ENCODE peak calls at places on chromosomes 5 and 9, in nine cellular contexts. One of them, this sample, is unnamed.

GRCh38 chr9:134221273-134222017 is 57.1 kb upstream of the RNU6ATAC start:
- DNase-seq in K562: no peak
- DNase-seq in SK-N-SH: peak; percentile 12
- DNase-seq in OCI-LY7: peak; percentile 87
- DNase-seq in GM23248: no peak
- DNase-seq in mammary epithelial cell: no peak
- DNase-seq in neural progenitor cell: no peak
- DNase-seq in trophoblast cell: no peak
- DNase-seq in fibroblast of lung: no peak
- DNase-seq in this sample: peak; percentile 9

GRCh38 chr5:1152771-1153282 is 41.0 kb upstream of the SLC12A7 start:
- DNase-seq in fibroblast of lung: no peak
- DNase-seq in trophoblast cell: no peak
- DNase-seq in mammary epithelial cell: no peak
- DNase-seq in K562: no peak
- DNase-seq in neural progenitor cell: peak; percentile 38
- DNase-seq in OCI-LY7: no peak
- DNase-seq in GM23248: no peak
- DNase-seq in SK-N-SH: no peak
- DNase-seq in this sample: no peak

GRCh38 chr9:99300603-99301002 is 78.5 kb downstream of the SEC61B start:
- DNase-seq in GM23248: no peak
- DNase-seq in neural progenitor cell: no peak
- DNase-seq in SK-N-SH: no peak
- DNase-seq in K562: no peak
- DNase-seq in fibroblast of lung: no peak
- DNase-seq in OCI-LY7: no peak
- DNase-seq in trophoblast cell: no peak
- DNase-seq in mammary epithelial cell: no peak
- DNase-seq in this sample: peak; percentile 34

GRCh38 chr5:1733369-1733768 is 66.3 kb downstream of the MRPL36 start:
- DNase-seq in fibroblast of lung: no peak
- DNase-seq in neural progenitor cell: no peak
- DNase-seq in mammary epithelial cell: no peak
- DNase-seq in GM23248: no peak
- DNase-seq in SK-N-SH: peak; percentile 11
- DNase-seq in OCI-LY7: no peak
- DNase-seq in K562: no peak
- DNase-seq in trophoblast cell: no peak
- DNase-seq in this sample: peak; percentile 76

GRCh38 chr5:107199756-107200155 is 471.0 kb downstream of the EFNA5 start:
- DNase-seq in mammary epithelial cell: no peak
- DNase-seq in trophoblast cell: no peak
- DNase-seq in SK-N-SH: no peak
- DNase-seq in fibroblast of lung: no peak
- DNase-seq in OCI-LY7: no peak
- DNase-seq in GM23248: no peak
- DNase-seq in K562: no peak
- DNase-seq in neural progenitor cell: no peak
- DNase-seq in this sample: no peak

GRCh38 chr9:112166176-112167140 is 8.6 kb downstream of the SUSD1 start:
- DNase-seq in trophoblast cell: peak; percentile 73
- DNase-seq in mammary epithelial cell: peak; percentile 98
- DNase-seq in OCI-LY7: no peak
- DNase-seq in neural progenitor cell: peak; percentile 24
- DNase-seq in K562: peak; percentile 60
- DNase-seq in fibroblast of lung: peak; percentile 57
- DNase-seq in GM23248: peak; percentile 51
- DNase-seq in SK-N-SH: no peak
- DNase-seq in this sample: no peak

GRCh38 chr5:151679421-151680155 is 7.1 kb downstream of the SPARC start:
- DNase-seq in mammary epithelial cell: no peak
- DNase-seq in neural progenitor cell: no peak
- DNase-seq in K562: no peak
- DNase-seq in trophoblast cell: no peak
- DNase-seq in SK-N-SH: no peak
- DNase-seq in GM23248: peak; percentile 75
- DNase-seq in OCI-LY7: no peak
- DNase-seq in fibroblast of lung: peak; percentile 32
- DNase-seq in this sample: no peak

GRCh38 chr9:104776787-104777186 is 12.9 kb downstream of the NIPSNAP3B start:
- DNase-seq in fibroblast of lung: peak; percentile 56
- DNase-seq in GM23248: peak; percentile 60
- DNase-seq in SK-N-SH: no peak
- DNase-seq in OCI-LY7: no peak
- DNase-seq in trophoblast cell: peak; percentile 34
- DNase-seq in mammary epithelial cell: no peak
- DNase-seq in K562: no peak
- DNase-seq in neural progenitor cell: no peak
- DNase-seq in this sample: peak; percentile 18

GRCh38 chr5:115963566-115963965 is 1.3 kb downstream of the LVRN start:
- DNase-seq in fibroblast of lung: no peak
- DNase-seq in SK-N-SH: peak; percentile 12
- DNase-seq in K562: no peak
- DNase-seq in OCI-LY7: no peak
- DNase-seq in GM23248: no peak
- DNase-seq in mammary epithelial cell: no peak
- DNase-seq in neural progenitor cell: peak; percentile 33
- DNase-seq in trophoblast cell: peak; percentile 60
- DNase-seq in this sample: no peak

GRCh38 chr5:115962565-115963402 is 509 bp downstream of the LVRN start:
- DNase-seq in trophoblast cell: peak; percentile 70
- DNase-seq in SK-N-SH: peak; percentile 72
- DNase-seq in neural progenitor cell: peak; percentile 53
- DNase-seq in mammary epithelial cell: no peak
- DNase-seq in OCI-LY7: no peak
- DNase-seq in GM23248: peak; percentile 72
- DNase-seq in K562: no peak
- DNase-seq in fibroblast of lung: peak; percentile 33
- DNase-seq in this sample: peak; percentile 71

GRCh38 chr5:115968770-115969169 is 6.5 kb downstream of the LVRN start:
- DNase-seq in trophoblast cell: no peak
- DNase-seq in GM23248: no peak
- DNase-seq in fibroblast of lung: no peak
- DNase-seq in OCI-LY7: no peak
- DNase-seq in mammary epithelial cell: no peak
- DNase-seq in SK-N-SH: no peak
- DNase-seq in K562: no peak
- DNase-seq in neural progenitor cell: no peak
- DNase-seq in this sample: no peak
- H2AFZ ChIP-seq in trophoblast cell: no peak overlapping the region
- H2AFZ ChIP-seq in GM23248: no peak overlapping the region
- H2AFZ ChIP-seq in fibroblast of lung: no peak overlapping the region
- H2AFZ ChIP-seq in OCI-LY7: no peak overlapping the region
- H2AFZ ChIP-seq in mammary epithelial cell: no peak overlapping the region
- H2AFZ ChIP-seq in SK-N-SH: no peak overlapping the region
- H2AFZ ChIP-seq in K562: no peak overlapping the region
- H2AFZ ChIP-seq in neural progenitor cell: peak overlapping the region; percentile 80
- H2AFZ ChIP-seq in this sample: no peak overlapping the region

GRCh38 chr5:127011961-127012644 is 18.3 kb downstream of the MARCHF3 start:
- DNase-seq in GM23248: no peak
- DNase-seq in K562: no peak
- DNase-seq in fibroblast of lung: peak; percentile 44
- DNase-seq in mammary epithelial cell: no peak
- DNase-seq in OCI-LY7: no peak
- DNase-seq in neural progenitor cell: no peak
- DNase-seq in SK-N-SH: no peak
- DNase-seq in trophoblast cell: no peak
- DNase-seq in this sample: no peak
- H3K79me2 ChIP-seq in GM23248: no peaks in the 10 kb centered on the region
- H3K79me2 ChIP-seq in K562: peaks cover 91% of the 10 kb centered on the region
- H3K79me2 ChIP-seq in fibroblast of lung: peaks cover 4% of the 10 kb centered on the region
- H3K79me2 ChIP-seq in mammary epithelial cell: no peaks in the 10 kb centered on the region
- H3K79me2 ChIP-seq in OCI-LY7: peaks cover 3% of the 10 kb centered on the region
- H3K79me2 ChIP-seq in neural progenitor cell: no peaks in the 10 kb centered on the region
- H3K79me2 ChIP-seq in SK-N-SH: peaks cover 75% of the 10 kb centered on the region
- H3K79me2 ChIP-seq in trophoblast cell: no peaks in the 10 kb centered on the region
- H3K79me2 ChIP-seq in this sample: peaks cover 12% of the 10 kb centered on the region

DNA sequence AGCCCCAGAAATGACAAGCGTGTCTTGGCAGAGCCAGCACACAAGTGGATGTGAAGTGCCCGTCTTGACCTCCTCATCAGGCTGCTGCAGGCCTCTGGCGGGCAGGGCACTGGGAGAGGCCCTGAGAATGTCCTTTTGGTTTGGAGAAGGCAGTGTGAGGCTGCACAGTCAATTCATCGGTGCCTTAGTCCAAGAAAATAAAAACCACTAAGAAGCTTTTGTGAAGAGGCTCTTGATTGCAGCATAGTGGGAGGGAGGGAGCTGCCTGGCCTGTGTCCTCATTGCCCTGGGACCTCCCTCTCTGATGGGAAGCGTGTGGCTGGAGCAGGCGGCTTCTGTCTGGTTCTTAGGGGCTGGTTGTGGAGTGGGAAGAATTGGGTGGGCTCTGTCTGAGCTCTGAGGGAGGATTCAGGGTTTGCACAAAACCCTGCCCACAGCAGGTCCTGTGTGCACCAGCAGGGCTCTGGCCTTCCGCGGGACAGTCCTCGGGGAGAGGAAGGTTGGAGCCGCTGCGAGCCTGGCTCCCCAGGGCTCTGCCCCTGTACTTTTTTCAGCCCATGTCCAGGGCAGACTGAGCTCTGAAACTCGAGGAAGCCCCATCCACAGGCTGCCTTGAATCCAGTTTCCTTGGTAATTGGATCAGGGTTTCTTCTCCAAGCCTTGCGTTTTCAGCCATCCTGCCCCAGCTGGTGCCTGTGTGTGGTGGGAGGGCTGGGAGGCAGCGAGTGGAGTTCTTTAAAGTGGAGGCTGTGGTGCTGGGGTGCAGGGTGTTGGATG is 1.1 kb downstream of the HRCT1 start:
- DNase-seq in OCI-LY7: no peak
- DNase-seq in GM23248: peak; percentile 90
- DNase-seq in fibroblast of lung: peak; percentile 88
- DNase-seq in trophoblast cell: peak; percentile 31
- DNase-seq in mammary epithelial cell: peak; percentile 61
- DNase-seq in neural progenitor cell: peak; percentile 47
- DNase-seq in SK-N-SH: no peak
- DNase-seq in K562: no peak
- DNase-seq in this sample: peak; percentile 91
- H2AFZ ChIP-seq in OCI-LY7: no peak overlapping the region
- H2AFZ ChIP-seq in GM23248: peak overlapping the region; percentile 83
- H2AFZ ChIP-seq in fibroblast of lung: peak overlapping the region; percentile 4
- H2AFZ ChIP-seq in trophoblast cell: no peak overlapping the region
- H2AFZ ChIP-seq in mammary epithelial cell: peak overlapping the region; percentile 83
- H2AFZ ChIP-seq in neural progenitor cell: peak overlapping the region; percentile 92
- H2AFZ ChIP-seq in SK-N-SH: peak overlapping the region; percentile 6
- H2AFZ ChIP-seq in K562: no peak overlapping the region
- H2AFZ ChIP-seq in this sample: peak overlapping the region; percentile 38

GRCh38 chr5:28917631-28918030 is 1879.2 kb upstream of the CDH9 start:
- DNase-seq in fibroblast of lung: no peak
- DNase-seq in neural progenitor cell: no peak
- DNase-seq in K562: no peak
- DNase-seq in trophoblast cell: no peak
- DNase-seq in mammary epithelial cell: no peak
- DNase-seq in OCI-LY7: no peak
- DNase-seq in GM23248: no peak
- DNase-seq in SK-N-SH: no peak
- DNase-seq in this sample: no peak

GRCh38 chr5:28914302-28914701 is 1875.9 kb upstream of the CDH9 start:
- DNase-seq in GM23248: no peak
- DNase-seq in neural progenitor cell: no peak
- DNase-seq in OCI-LY7: no peak
- DNase-seq in fibroblast of lung: no peak
- DNase-seq in mammary epithelial cell: no peak
- DNase-seq in K562: no peak
- DNase-seq in SK-N-SH: no peak
- DNase-seq in trophoblast cell: no peak
- DNase-seq in this sample: no peak
- H3K79me2 ChIP-seq in GM23248: no peaks in the 10 kb centered on the region
- H3K79me2 ChIP-seq in neural progenitor cell: no peaks in the 10 kb centered on the region
- H3K79me2 ChIP-seq in OCI-LY7: no peaks in the 10 kb centered on the region
- H3K79me2 ChIP-seq in fibroblast of lung: no peaks in the 10 kb centered on the region
- H3K79me2 ChIP-seq in mammary epithelial cell: no peaks in the 10 kb centered on the region
- H3K79me2 ChIP-seq in K562: no peaks in the 10 kb centered on the region
- H3K79me2 ChIP-seq in SK-N-SH: no peaks in the 10 kb centered on the region
- H3K79me2 ChIP-seq in trophoblast cell: peaks cover 1% of the 10 kb centered on the region
- H3K79me2 ChIP-seq in this sample: no peaks in the 10 kb centered on the region